ENCODE peak calls at places on chromosomes 11 and 22, in ten cellular contexts. A, E, X, M, L, H, I, S, Z and P are unnamed samples.

GRCh38 chr22:37234736-37235711 is 9.0 kb downstream of the RAC2 start:
- DNase-seq in A (no peak), E (no peak), X (no peak), M (no peak), L (no peak), H (no peak), I (no peak), S (no peak), Z (no peak), P (peak; percentile 55)

GRCh38 chr11:62911137-62912130 is 9.7 kb downstream of the CHRM1 start:
- DNase-seq in A (no peak), E (no peak), X (no peak), M (peak; percentile 36), L (no peak), H (no peak), I (no peak), S (no peak), Z (no peak), P (no peak)

GRCh38 chr11:2924381-2924780 is 4.8 kb downstream of the PHLDA2 start:
- DNase-seq in A (no peak), E (no peak), X (no peak), M (no peak), L (no peak), H (no peak), I (no peak), S (no peak), Z (peak; percentile 79), P (no peak)

GRCh38 chr11:70586261-70587094 is 188.1 kb downstream of the CTTN start:
- DNase-seq in A (no peak), E (peak; percentile 32), X (no peak), M (no peak), L (no peak), H (no peak), I (no peak), S (no peak), Z (peak; percentile 43), P (peak; percentile 41)

GRCh38 chr11:57391546-57391945 is 1.1 kb upstream of the PRG2 start:
- DNase-seq in A (no peak), E (no peak), X (no peak), M (no peak), L (no peak), H (no peak), I (no peak), S (no peak), Z (no peak), P (no peak)

GRCh38 chr11:19957301-19957985 is 202.8 kb downstream of the DBX1 start:
- DNase-seq in A (no peak), E (peak; percentile 23), X (no peak), M (no peak), L (peak; percentile 23), H (no peak), I (no peak), S (no peak), Z (no peak), P (no peak)

GRCh38 chr11:795638-796564 is 2.2 kb downstream of the SLC25A22 start:
- DNase-seq in A (peak; percentile 34), E (peak; percentile 90), X (peak; percentile 79), M (peak; percentile 81), L (peak; percentile 96), H (peak; percentile 72), I (peak; percentile 81), S (peak; percentile 95), Z (peak; percentile 93), P (peak; percentile 90)

GRCh38 chr11:13595166-13595565 is 73.3 kb upstream of the FAR1 start:
- DNase-seq in A (peak; percentile 50), E (no peak), X (no peak), M (peak; percentile 88), L (peak; percentile 25), H (no peak), I (no peak), S (no peak), Z (no peak), P (no peak)

GRCh38 chr11:76794371-76795284 is 11.5 kb downstream of the TSKU start:
- DNase-seq in A (no peak), E (no peak), X (no peak), M (no peak), L (no peak), H (no peak), I (no peak), S (no peak), Z (no peak), P (no peak)

GRCh38 chr11:89612111-89612510 is 98.0 kb upstream of the TRIM77 start:
- DNase-seq in A (no peak), E (no peak), X (no peak), M (no peak), L (peak; percentile 12), H (no peak), I (no peak), S (no peak), Z (no peak), P (no peak)

GRCh38 chr11:330307-330693 is 9.6 kb upstream of the IFITM3 start:
- DNase-seq in A (no peak), E (no peak), X (no peak), M (no peak), L (no peak), H (no peak), I (no peak), S (no peak), Z (peak; percentile 64), P (no peak)

GRCh38 chr11:73229321-73230275 is 11.5 kb downstream of the P2RY2 start:
- DNase-seq in A (no peak), E (no peak), X (no peak), M (no peak), L (no peak), H (no peak), I (no peak), S (no peak), Z (no peak), P (no peak)

GRCh38 chr22:23287136-23288095 is 107.1 kb downstream of the BCR start:
- DNase-seq in A (no peak), E (no peak), X (no peak), M (no peak), L (no peak), H (no peak), I (no peak), S (no peak), Z (peak; percentile 63), P (no peak)

GRCh38 chr11:78929092-78929905 is 354.6 kb upstream of the NARS2 start:
- DNase-seq in A (no peak), E (peak; percentile 73), X (no peak), M (no peak), L (no peak), H (no peak), I (no peak), S (no peak), Z (no peak), P (no peak)

GRCh38 chr11:85884581-85885021 is 29.4 kb downstream of the CCDC83 start:
- DNase-seq in A (no peak), E (peak; percentile 94), X (no peak), M (peak; percentile 34), L (no peak), H (no peak), I (no peak), S (no peak), Z (no peak), P (no peak)

GRCh38 chr11:67613960-67614715 is 7.4 kb downstream of the NDUFV1 start:
- DNase-seq in A (no peak), E (peak; percentile 82), X (peak; percentile 87), M (peak; percentile 38), L (peak; percentile 82), H (peak; percentile 79), I (peak; percentile 72), S (peak; percentile 33), Z (peak; percentile 90), P (peak; percentile 77)